ENCODE peak calls at places on chromosomes 13 and 19, in eight cellular contexts. One of them, this sample, is unnamed.

GRCh38 chr13:103351035-103351828 is 285.0 kb upstream of the SLC10A2 start:
- DNase-seq in cardiac fibroblast: peak; percentile 31
- DNase-seq in bronchial epithelial cell: no peak
- DNase-seq in adrenal gland: peak; percentile 16
- DNase-seq in IMR-90: no peak
- DNase-seq in brain microvascular endothelial cell: peak; percentile 46
- DNase-seq in WERI-Rb-1: no peak
- DNase-seq in AG10803: no peak
- DNase-seq in this sample: peak; percentile 15

GRCh38 chr19:3250675-3251074 is 26.2 kb downstream of the CELF5 start:
- DNase-seq in cardiac fibroblast: peak; percentile 28
- DNase-seq in bronchial epithelial cell: no peak
- DNase-seq in adrenal gland: no peak
- DNase-seq in IMR-90: no peak
- DNase-seq in brain microvascular endothelial cell: no peak
- DNase-seq in WERI-Rb-1: peak; percentile 42
- DNase-seq in AG10803: no peak
- DNase-seq in this sample: peak; percentile 24

GRCh38 chr19:33299061-33299665 is 3.2 kb downstream of the CEBPA start:
- DNase-seq in cardiac fibroblast: no peak
- DNase-seq in bronchial epithelial cell: no peak
- DNase-seq in adrenal gland: no peak
- DNase-seq in IMR-90: no peak
- DNase-seq in brain microvascular endothelial cell: no peak
- DNase-seq in WERI-Rb-1: no peak
- DNase-seq in AG10803: no peak
- DNase-seq in this sample: no peak

GRCh38 chr19:49355890-49356289 is 6.3 kb downstream of the TEAD2 start:
- DNase-seq in cardiac fibroblast: peak; percentile 50
- DNase-seq in bronchial epithelial cell: no peak
- DNase-seq in adrenal gland: no peak
- DNase-seq in IMR-90: no peak
- DNase-seq in brain microvascular endothelial cell: no peak
- DNase-seq in WERI-Rb-1: no peak
- DNase-seq in AG10803: peak; percentile 48
- DNase-seq in this sample: no peak

GRCh38 chr19:50258918-50259372 is 55.5 kb downstream of the MYH14 start:
- DNase-seq in cardiac fibroblast: peak; percentile 10
- DNase-seq in bronchial epithelial cell: no peak
- DNase-seq in adrenal gland: no peak
- DNase-seq in IMR-90: no peak
- DNase-seq in brain microvascular endothelial cell: no peak
- DNase-seq in WERI-Rb-1: no peak
- DNase-seq in AG10803: no peak
- DNase-seq in this sample: no peak

GRCh38 chr13:73290844-73291243 is 232.0 kb downstream of the KLF5 start:
- DNase-seq in cardiac fibroblast: no peak
- DNase-seq in bronchial epithelial cell: no peak
- DNase-seq in adrenal gland: no peak
- DNase-seq in IMR-90: no peak
- DNase-seq in brain microvascular endothelial cell: no peak
- DNase-seq in WERI-Rb-1: no peak
- DNase-seq in AG10803: no peak
- DNase-seq in this sample: peak; percentile 29

GRCh38 chr19:49838816-49839588 is 12.0 kb upstream of the PTOV1 start:
- DNase-seq in cardiac fibroblast: no peak
- DNase-seq in bronchial epithelial cell: no peak
- DNase-seq in adrenal gland: no peak
- DNase-seq in IMR-90: no peak
- DNase-seq in brain microvascular endothelial cell: no peak
- DNase-seq in WERI-Rb-1: no peak
- DNase-seq in AG10803: no peak
- DNase-seq in this sample: no peak

GRCh38 chr13:99367106-99367616 is 60.0 kb upstream of the GPR183 start:
- DNase-seq in cardiac fibroblast: no peak
- DNase-seq in bronchial epithelial cell: no peak
- DNase-seq in adrenal gland: no peak
- DNase-seq in IMR-90: no peak
- DNase-seq in brain microvascular endothelial cell: no peak
- DNase-seq in WERI-Rb-1: peak; percentile 2
- DNase-seq in AG10803: no peak
- DNase-seq in this sample: no peak

GRCh38 chr13:47069133-47069532 is 172.3 kb upstream of the HTR2A start:
- DNase-seq in cardiac fibroblast: no peak
- DNase-seq in bronchial epithelial cell: no peak
- DNase-seq in adrenal gland: no peak
- DNase-seq in IMR-90: no peak
- DNase-seq in brain microvascular endothelial cell: no peak
- DNase-seq in WERI-Rb-1: no peak
- DNase-seq in AG10803: no peak
- DNase-seq in this sample: no peak

GRCh38 chr19:53597023-53597422 is 34.8 kb upstream of the DPRX start:
- DNase-seq in cardiac fibroblast: no peak
- DNase-seq in bronchial epithelial cell: peak; percentile 54
- DNase-seq in adrenal gland: no peak
- DNase-seq in IMR-90: no peak
- DNase-seq in brain microvascular endothelial cell: no peak
- DNase-seq in WERI-Rb-1: no peak
- DNase-seq in AG10803: no peak
- DNase-seq in this sample: peak; percentile 67

GRCh38 chr19:5288347-5288739 is 52.3 kb downstream of the PTPRS start:
- DNase-seq in cardiac fibroblast: no peak
- DNase-seq in bronchial epithelial cell: no peak
- DNase-seq in adrenal gland: no peak
- DNase-seq in IMR-90: no peak
- DNase-seq in brain microvascular endothelial cell: no peak
- DNase-seq in WERI-Rb-1: no peak
- DNase-seq in AG10803: peak; percentile 35
- DNase-seq in this sample: no peak

GRCh38 chr13:44196186-44196751 is 177.4 kb upstream of the SERP2 start:
- DNase-seq in cardiac fibroblast: no peak
- DNase-seq in bronchial epithelial cell: peak; percentile 34
- DNase-seq in adrenal gland: no peak
- DNase-seq in IMR-90: no peak
- DNase-seq in brain microvascular endothelial cell: no peak
- DNase-seq in WERI-Rb-1: no peak
- DNase-seq in AG10803: no peak
- DNase-seq in this sample: peak; percentile 17

GRCh38 chr19:33781996-33782395 is 14.7 kb upstream of the KCTD15 start:
- DNase-seq in cardiac fibroblast: peak; percentile 45
- DNase-seq in bronchial epithelial cell: no peak
- DNase-seq in adrenal gland: no peak
- DNase-seq in IMR-90: peak; percentile 2
- DNase-seq in brain microvascular endothelial cell: peak; percentile 74
- DNase-seq in WERI-Rb-1: no peak
- DNase-seq in AG10803: no peak
- DNase-seq in this sample: no peak

GRCh38 chr13:53778937-53779336 is 750.3 kb downstream of the OLFM4 start:
- DNase-seq in cardiac fibroblast: no peak
- DNase-seq in bronchial epithelial cell: peak; percentile 0
- DNase-seq in adrenal gland: no peak
- DNase-seq in IMR-90: no peak
- DNase-seq in brain microvascular endothelial cell: no peak
- DNase-seq in WERI-Rb-1: no peak
- DNase-seq in AG10803: no peak
- DNase-seq in this sample: no peak

GRCh38 chr13:53783466-53783865 is 754.9 kb downstream of the OLFM4 start:
- DNase-seq in cardiac fibroblast: no peak
- DNase-seq in bronchial epithelial cell: no peak
- DNase-seq in adrenal gland: no peak
- DNase-seq in IMR-90: no peak
- DNase-seq in brain microvascular endothelial cell: no peak
- DNase-seq in WERI-Rb-1: no peak
- DNase-seq in AG10803: no peak
- DNase-seq in this sample: no peak

GRCh38 chr13:53784331-53784730 is 755.7 kb downstream of the OLFM4 start:
- DNase-seq in cardiac fibroblast: no peak
- DNase-seq in bronchial epithelial cell: no peak
- DNase-seq in adrenal gland: no peak
- DNase-seq in IMR-90: no peak
- DNase-seq in brain microvascular endothelial cell: no peak
- DNase-seq in WERI-Rb-1: no peak
- DNase-seq in AG10803: no peak
- DNase-seq in this sample: no peak

GRCh38 chr13:53781941-53782340 is 753.3 kb downstream of the OLFM4 start:
- DNase-seq in cardiac fibroblast: peak; percentile 0
- DNase-seq in bronchial epithelial cell: no peak
- DNase-seq in adrenal gland: no peak
- DNase-seq in IMR-90: no peak
- DNase-seq in brain microvascular endothelial cell: no peak
- DNase-seq in WERI-Rb-1: peak; percentile 11
- DNase-seq in AG10803: no peak
- DNase-seq in this sample: no peak

DNA sequence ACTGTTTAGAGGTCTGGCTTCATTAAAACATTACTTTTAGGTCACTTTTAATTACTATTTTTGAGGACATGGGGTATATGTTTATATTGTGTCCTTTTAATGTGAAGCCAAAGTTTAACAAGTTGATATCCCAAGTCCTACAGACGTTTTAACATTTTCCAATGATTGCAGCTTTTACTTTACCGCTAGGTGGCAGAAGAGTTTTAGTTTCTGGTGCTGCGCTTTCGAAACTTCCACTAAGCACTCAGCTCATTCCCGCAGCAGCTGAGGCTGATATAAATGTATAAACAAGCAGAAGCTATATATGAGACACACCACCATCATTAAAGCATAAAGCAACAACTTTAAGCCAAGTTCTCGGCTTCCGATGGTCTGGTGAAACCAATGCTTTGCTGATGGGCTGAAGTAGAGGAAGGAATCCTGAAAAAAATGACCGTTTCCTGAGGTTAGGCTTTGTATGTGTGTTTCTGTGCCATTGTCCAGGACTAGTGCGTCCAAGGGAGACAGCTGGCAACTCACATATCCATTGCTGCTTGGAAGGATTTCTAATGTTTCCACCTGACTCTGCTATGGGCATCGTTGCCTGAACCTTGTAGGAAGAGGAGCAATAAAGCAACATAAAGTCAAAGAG is 753.9 kb downstream of the OLFM4 start:
- DNase-seq in cardiac fibroblast: peak; percentile 65
- DNase-seq in bronchial epithelial cell: peak; percentile 48
- DNase-seq in adrenal gland: peak; percentile 28
- DNase-seq in IMR-90: peak; percentile 17
- DNase-seq in brain microvascular endothelial cell: peak; percentile 15
- DNase-seq in WERI-Rb-1: peak; percentile 30
- DNase-seq in AG10803: peak; percentile 50
- DNase-seq in this sample: peak; percentile 61
- TF ChIP-seq CTCF in cardiac fibroblast: peak; percentile 67
- TF ChIP-seq CTCF in bronchial epithelial cell: peak; percentile 69
- TF ChIP-seq CTCF in adrenal gland: peak; percentile 75
- TF ChIP-seq CTCF in IMR-90: peak; percentile 55
- TF ChIP-seq CTCF in brain microvascular endothelial cell: peak; percentile 68
- TF ChIP-seq CTCF in WERI-Rb-1: peak; percentile 41
- TF ChIP-seq CTCF in AG10803: peak; percentile 79
- TF ChIP-seq CTCF in this sample: peak; percentile 76

GRCh38 chr19:19101540-19101939 is 36.7 kb downstream of the TMEM161A start:
- DNase-seq in cardiac fibroblast: no peak
- DNase-seq in bronchial epithelial cell: no peak
- DNase-seq in adrenal gland: no peak
- DNase-seq in IMR-90: no peak
- DNase-seq in brain microvascular endothelial cell: no peak
- DNase-seq in WERI-Rb-1: no peak
- DNase-seq in AG10803: no peak
- DNase-seq in this sample: no peak

GRCh38 chr19:19096641-19097627 is 33.1 kb downstream of the SLC25A42 start:
- DNase-seq in cardiac fibroblast: no peak
- DNase-seq in bronchial epithelial cell: no peak
- DNase-seq in adrenal gland: no peak
- DNase-seq in IMR-90: no peak
- DNase-seq in brain microvascular endothelial cell: no peak
- DNase-seq in WERI-Rb-1: no peak
- DNase-seq in AG10803: no peak
- DNase-seq in this sample: no peak

GRCh38 chr19:19098703-19099632 is 35.2 kb downstream of the SLC25A42 start:
- DNase-seq in cardiac fibroblast: no peak
- DNase-seq in bronchial epithelial cell: no peak
- DNase-seq in adrenal gland: no peak
- DNase-seq in IMR-90: no peak
- DNase-seq in brain microvascular endothelial cell: no peak
- DNase-seq in WERI-Rb-1: no peak
- DNase-seq in AG10803: no peak
- DNase-seq in this sample: no peak

GRCh38 chr19:19095691-19096090 is 31.9 kb downstream of the SLC25A42 start:
- DNase-seq in cardiac fibroblast: no peak
- DNase-seq in bronchial epithelial cell: no peak
- DNase-seq in adrenal gland: no peak
- DNase-seq in IMR-90: no peak
- DNase-seq in brain microvascular endothelial cell: no peak
- DNase-seq in WERI-Rb-1: no peak
- DNase-seq in AG10803: no peak
- DNase-seq in this sample: no peak

GRCh38 chr19:19098084-19098702 is 34.4 kb downstream of the SLC25A42 start:
- DNase-seq in cardiac fibroblast: no peak
- DNase-seq in bronchial epithelial cell: peak; percentile 20
- DNase-seq in adrenal gland: no peak
- DNase-seq in IMR-90: no peak
- DNase-seq in brain microvascular endothelial cell: no peak
- DNase-seq in WERI-Rb-1: no peak
- DNase-seq in AG10803: no peak
- DNase-seq in this sample: peak; percentile 10
- TF ChIP-seq CTCF in cardiac fibroblast: no peak
- TF ChIP-seq CTCF in bronchial epithelial cell: no peak
- TF ChIP-seq CTCF in adrenal gland: no peak
- TF ChIP-seq CTCF in IMR-90: no peak
- TF ChIP-seq CTCF in brain microvascular endothelial cell: no peak
- TF ChIP-seq CTCF in WERI-Rb-1: no peak
- TF ChIP-seq CTCF in AG10803: no peak
- TF ChIP-seq CTCF in this sample: no peak

GRCh38 chr19:7262470-7262869 is 31.7 kb downstream of the INSR start:
- DNase-seq in cardiac fibroblast: no peak
- DNase-seq in bronchial epithelial cell: no peak
- DNase-seq in adrenal gland: no peak
- DNase-seq in IMR-90: no peak
- DNase-seq in brain microvascular endothelial cell: no peak
- DNase-seq in WERI-Rb-1: no peak
- DNase-seq in AG10803: no peak
- DNase-seq in this sample: no peak
- TF ChIP-seq CTCF in cardiac fibroblast: no peak
- TF ChIP-seq CTCF in bronchial epithelial cell: no peak
- TF ChIP-seq CTCF in adrenal gland: no peak
- TF ChIP-seq CTCF in IMR-90: no peak
- TF ChIP-seq CTCF in brain microvascular endothelial cell: no peak
- TF ChIP-seq CTCF in WERI-Rb-1: no peak
- TF ChIP-seq CTCF in AG10803: no peak
- TF ChIP-seq CTCF in this sample: no peak

DNA sequence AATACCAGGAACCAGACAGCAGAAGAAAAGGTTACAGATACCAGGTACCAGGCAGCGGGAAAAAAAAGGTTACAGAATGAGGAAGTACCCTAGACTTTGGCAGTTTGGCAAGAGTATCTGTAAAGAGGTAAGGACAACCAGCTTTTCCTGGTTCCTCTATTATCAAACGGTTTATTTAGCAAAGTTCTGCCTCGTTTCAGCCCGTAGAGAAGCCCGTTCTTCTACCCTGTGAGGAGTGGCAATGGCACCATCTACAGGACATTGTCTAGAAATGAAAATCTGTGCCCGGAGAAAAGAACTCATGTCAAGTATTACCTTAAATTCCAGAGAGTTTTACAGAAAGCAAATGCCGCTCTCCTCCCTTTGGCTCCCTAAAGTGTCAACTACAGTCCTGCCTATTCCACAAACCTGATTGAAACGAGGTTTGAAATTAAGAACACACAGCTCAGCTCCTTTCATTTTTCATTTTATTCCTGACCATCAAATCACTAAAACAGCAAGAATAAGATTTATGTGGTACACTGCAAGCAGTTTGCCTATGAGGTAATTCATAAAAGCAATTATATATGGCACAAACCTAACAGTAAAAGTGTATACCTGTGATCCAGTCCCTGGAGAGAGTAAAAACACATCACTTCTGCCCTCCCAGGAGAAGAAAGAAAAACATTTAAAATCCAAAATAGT is 226.3 kb downstream of the SLC7A1 start:
- DNase-seq in cardiac fibroblast: peak; percentile 56
- DNase-seq in bronchial epithelial cell: peak; percentile 36
- DNase-seq in adrenal gland: no peak
- DNase-seq in IMR-90: peak; percentile 34
- DNase-seq in brain microvascular endothelial cell: peak; percentile 11
- DNase-seq in WERI-Rb-1: no peak
- DNase-seq in AG10803: peak; percentile 43
- DNase-seq in this sample: peak; percentile 48
- TF ChIP-seq CTCF in cardiac fibroblast: peak; percentile 51
- TF ChIP-seq CTCF in bronchial epithelial cell: peak; percentile 65
- TF ChIP-seq CTCF in adrenal gland: peak; percentile 47
- TF ChIP-seq CTCF in IMR-90: peak; percentile 57
- TF ChIP-seq CTCF in brain microvascular endothelial cell: peak; percentile 71
- TF ChIP-seq CTCF in WERI-Rb-1: peak; percentile 27
- TF ChIP-seq CTCF in AG10803: peak; percentile 69
- TF ChIP-seq CTCF in this sample: peak; percentile 66